ENCODE peak calls at places on chromosome 15, in six cellular contexts. N is anterior cingulate cortex, T is GM10248, Z is NCI-H2029 treated with DMSO at 0.1 percent for 48 hours, B is heart right ventricle, W is NCI-H345. U is an unnamed sample.

GRCh38 chr15:31352283-31352880 is 25.7 kb downstream of the KLF13 start:
- DNase-seq in N (no peak), T (no peak), Z (no peak), B (peak; percentile 79), W (no peak), U (no peak)

GRCh38 chr15:98755138-98755537 is 106.8 kb downstream of the IGF1R start:
- DNase-seq in N (no peak), T (no peak), Z (no peak), B (no peak), W (no peak), U (no peak)

GRCh38 chr15:101451192-101451799 is 38.2 kb downstream of the PCSK6 start:
- DNase-seq in N (no peak), T (peak; percentile 37), Z (no peak), B (peak; percentile 69), W (no peak), U (no peak)

GRCh38 chr15:61938249-61938648 is 122.0 kb downstream of the VPS13C start:
- DNase-seq in N (no peak), T (no peak), Z (no peak), B (no peak), W (no peak), U (no peak)

GRCh38 chr15:33729648-33730047 is 238.6 kb upstream of the CHRM5 start:
- DNase-seq in N (no peak), T (no peak), Z (no peak), B (no peak), W (no peak), U (no peak)

GRCh38 chr15:62187425-62187824 is 22.3 kb upstream of the C2CD4B start:
- DNase-seq in N (no peak), T (no peak), Z (no peak), B (no peak), W (no peak), U (no peak)

GRCh38 chr15:79431636-79432344 is at the start of gene MINAR1:
- DNase-seq in N (peak; percentile 30), T (peak; percentile 29), Z (no peak), B (no peak), W (peak; percentile 27), U (no peak)

GRCh38 chr15:76181705-76182107 is 121.9 kb downstream of the TMEM266 start:
- DNase-seq in N (no peak), T (peak; percentile 73), Z (no peak), B (no peak), W (no peak), U (no peak)

GRCh38 chr15:50051811-50052419 is 67.1 kb downstream of the ATP8B4 start:
- DNase-seq in N (peak; percentile 55), T (peak; percentile 15), Z (peak; percentile 6), B (no peak), W (no peak), U (no peak)

GRCh38 chr15:41971089-41971892 is 1.1 kb downstream of the EHD4 start:
- DNase-seq in N (peak; percentile 14), T (peak; percentile 82), Z (peak; percentile 23), B (peak; percentile 53), W (peak; percentile 52), U (peak; percentile 65)

GRCh38 chr15:84947947-84948830 is 33.5 kb upstream of the PDE8A start:
- DNase-seq in N (no peak), T (no peak), Z (no peak), B (no peak), W (no peak), U (no peak)

GRCh38 chr15:41104234-41104633 is 11.8 kb downstream of the INO80 start:
- DNase-seq in N (no peak), T (no peak), Z (no peak), B (no peak), W (no peak), U (no peak)

GRCh38 chr15:66703540-66703941 is 1.5 kb downstream of the SMAD6 start:
- DNase-seq in N (no peak), T (peak; percentile 53), Z (no peak), B (peak; percentile 51), W (no peak), U (no peak)

GRCh38 chr15:34644851-34645250 is 61.4 kb upstream of the GOLGA8B start:
- DNase-seq in N (no peak), T (no peak), Z (no peak), B (no peak), W (no peak), U (no peak)

GRCh38 chr15:50315814-50316630 is 39.0 kb downstream of the GABPB1 start:
- DNase-seq in N (no peak), T (peak; percentile 47), Z (peak; percentile 2), B (no peak), W (peak; percentile 12), U (no peak)

GRCh38 chr15:53000412-53000811 is 210.3 kb upstream of the ONECUT1 start:
- DNase-seq in N (no peak), T (no peak), Z (no peak), B (no peak), W (no peak), U (no peak)

GRCh38 chr15:80999623-81000036 is 1.1 kb upstream of the TLNRD1 start:
- DNase-seq in N (no peak), T (peak; percentile 31), Z (no peak), B (no peak), W (no peak), U (peak; percentile 35)

GRCh38 chr15:81337713-81338157 is 13.8 kb upstream of the STARD5 start:
- DNase-seq in N (no peak), T (no peak), Z (no peak), B (no peak), W (no peak), U (no peak)

GRCh38 chr15:62624541-62625399 is 417.8 kb upstream of the TPM1 start:
- DNase-seq in N (no peak), T (no peak), Z (no peak), B (no peak), W (no peak), U (no peak)

GRCh38 chr15:63879211-63879610 is 45.5 kb upstream of the HERC1 start:
- DNase-seq in N (no peak), T (no peak), Z (no peak), B (no peak), W (no peak), U (no peak)

GRCh38 chr15:39834256-39834655 is 51.6 kb upstream of the FSIP1 start:
- DNase-seq in N (no peak), T (no peak), Z (no peak), B (no peak), W (no peak), U (no peak)

GRCh38 chr15:66646308-66646707 is 55.7 kb upstream of the SMAD6 start:
- DNase-seq in N (no peak), T (no peak), Z (no peak), B (no peak), W (no peak), U (no peak)

GRCh38 chr15:62920569-62921502 is 121.7 kb upstream of the TPM1 start:
- DNase-seq in N (no peak), T (no peak), Z (no peak), B (peak; percentile 31), W (no peak), U (no peak)

GRCh38 chr15:46413799-46414198 is 779.0 kb downstream of the SQOR start:
- DNase-seq in N (no peak), T (no peak), Z (no peak), B (no peak), W (no peak), U (no peak)

GRCh38 chr15:66934315-66934930 is 131.0 kb upstream of the SMAD3 start:
- DNase-seq in N (no peak), T (no peak), Z (no peak), B (no peak), W (no peak), U (no peak)

GRCh38 chr15:76340802-76341365 is 4.3 kb downstream of the ISL2 start:
- DNase-seq in N (no peak), T (peak; percentile 58), Z (no peak), B (no peak), W (peak; percentile 19), U (peak; percentile 26)

GRCh38 chr15:34650177-34650576 is 66.7 kb upstream of the GOLGA8B start:
- DNase-seq in N (no peak), T (peak; percentile 9), Z (no peak), B (no peak), W (no peak), U (no peak)

GRCh38 chr15:31758126-31758525 is 272.2 kb upstream of the CHRNA7 start:
- DNase-seq in N (peak; percentile 75), T (no peak), Z (no peak), B (peak; percentile 64), W (peak; percentile 88), U (no peak)

GRCh38 chr15:56968821-56969220 is 50.4 kb downstream of the TCF12 start:
- DNase-seq in N (no peak), T (no peak), Z (no peak), B (no peak), W (no peak), U (no peak)

GRCh38 chr15:81575436-81576123 is 201.6 kb upstream of the TMC3 start:
- DNase-seq in N (peak; percentile 36), T (no peak), Z (peak; percentile 89), B (no peak), W (peak; percentile 86), U (no peak)

GRCh38 chr15:72796515-72797337 is 13.2 kb upstream of the ADPGK start:
- DNase-seq in N (peak; percentile 39), T (peak; percentile 76), Z (no peak), B (peak; percentile 54), W (peak; percentile 31), U (no peak)

GRCh38 chr15:61173899-61174689 is 55.0 kb downstream of the RORA start:
- DNase-seq in N (no peak), T (no peak), Z (no peak), B (no peak), W (no peak), U (no peak)

GRCh38 chr15:70061086-70061370 is 36.7 kb downstream of the TLE3 start:
- DNase-seq in N (peak; percentile 41), T (no peak), Z (no peak), B (no peak), W (no peak), U (no peak)

GRCh38 chr15:40106203-40107161 is 2.2 kb downstream of the BMF start:
- DNase-seq in N (no peak), T (peak; percentile 69), Z (no peak), B (peak; percentile 57), W (peak; percentile 27), U (no peak)

GRCh38 chr15:37788330-37788729 is 146.1 kb upstream of the TMCO5A start:
- DNase-seq in N (no peak), T (no peak), Z (no peak), B (no peak), W (no peak), U (no peak)

GRCh38 chr15:60442763-60443162 is 36.2 kb downstream of the ICE2 start:
- DNase-seq in N (no peak), T (no peak), Z (no peak), B (no peak), W (no peak), U (no peak)

U was measured in effector CD4-positive, alpha-beta T cell.